ENCODE peak calls at places on chromosomes 2 and 18, in four cellular contexts. W is K562, T is GM12878, X is H1. F is an unnamed sample.
A peak's percentile ranks its signal among the peaks of the same experiment; 100 is the strongest.

GRCh38 chr2:63855418-63856301 is 14.0 kb downstream of the UGP2 start:
- DNase-seq in X (no peak), W (no peak), T (no peak), F (no peak)

GRCh38 chr2:230754200-230754599 is 41.6 kb downstream of the CAB39 start:
- DNase-seq in T (no peak), X (no peak), W (no peak), F (no peak)

GRCh38 chr2:238093181-238094140 is 6.7 kb upstream of the ESPNL start:
- DNase-seq in T (no peak), W (no peak), X (no peak), F (no peak)

GRCh38 chr2:183078467-183079334 is at the start of gene DUSP19:
- DNase-seq in T (peak; percentile 95), W (peak; percentile 98), X (peak; percentile 94), F (peak; percentile 95)

GRCh38 chr2:120741514-120742448 is 6.1 kb downstream of the GLI2 start:
- DNase-seq in X (no peak), W (no peak), T (no peak), F (no peak)

GRCh38 chr2:5978352-5978751 is 286.2 kb downstream of the SOX11 start:
- DNase-seq in X (no peak), W (no peak), T (no peak), F (no peak)

GRCh38 chr2:12728221-12728777 is 11.6 kb downstream of the TRIB2 start:
- DNase-seq in W (no peak), T (peak; percentile 93), X (no peak), F (no peak)

GRCh38 chr18:13394794-13395193 is 176.2 kb downstream of the LDLRAD4 start:
- DNase-seq in T (no peak), W (no peak), X (no peak), F (no peak)

GRCh38 chr2:76867854-76868253 is 654.3 kb downstream of the LRRTM4 start:
- DNase-seq in W (no peak), T (no peak), X (no peak), F (no peak)

GRCh38 chr2:109282360-109282759 is 153.4 kb downstream of the SH3RF3 start:
- DNase-seq in W (no peak), X (no peak), T (no peak), F (no peak)

GRCh38 chr2:216289470-216289869 is 82.8 kb downstream of the MARCHF4 start:
- DNase-seq in X (no peak), W (no peak), T (no peak), F (no peak)

GRCh38 chr2:38263293-38263692 is 113.8 kb downstream of the ATL2 start:
- DNase-seq in X (no peak), W (no peak), T (no peak), F (no peak)

GRCh38 chr18:59613903-59614302 is 83.3 kb downstream of the CCBE1 start:
- DNase-seq in X (no peak), T (no peak), W (no peak), F (no peak)

GRCh38 chr18:61896767-61897166 is 4.0 kb upstream of the RNF152 start:
- DNase-seq in W (no peak), X (no peak), T (no peak), F (no peak)

GRCh38 chr2:584863-585823 is 92.1 kb downstream of the TMEM18 start:
- DNase-seq in W (no peak), X (no peak), T (no peak), F (no peak)

GRCh38 chr2:68588589-68588988 is 54.8 kb upstream of the PROKR1 start:
- DNase-seq in X (no peak), W (no peak), T (no peak), F (no peak)

GRCh38 chr2:67945976-67946375 is 116.8 kb downstream of the C1D start:
- DNase-seq in X (no peak), W (no peak), T (no peak), F (no peak)

GRCh38 chr2:114286438-114286837 is 156.0 kb upstream of the DPP10 start:
- DNase-seq in T (no peak), W (no peak), X (no peak), F (no peak)

GRCh38 chr2:196954001-196954400 is 27.5 kb upstream of the PGAP1 start:
- DNase-seq in T (no peak), W (no peak), X (no peak), F (no peak)

GRCh38 chr2:60463249-60463648 is 90.2 kb downstream of the BCL11A start:
- DNase-seq in T (no peak), X (no peak), W (no peak), F (no peak)

GRCh38 chr18:10036479-10036878 is 122.7 kb downstream of the VAPA start:
- DNase-seq in W (no peak), T (no peak), X (no peak), F (no peak)

GRCh38 chr2:104872034-104872865 is 18.3 kb downstream of the POU3F3 start:
- DNase-seq in X (no peak), W (no peak), T (no peak), F (no peak)

GRCh38 chr2:39139511-39140237 is 18.8 kb upstream of the SOS1 start:
- DNase-seq in T (no peak), X (no peak), W (no peak), F (no peak)

GRCh38 chr2:62787381-62787780 is 81.9 kb downstream of the EHBP1 start:
- DNase-seq in X (no peak), T (no peak), W (no peak), F (no peak)

GRCh38 chr2:187372213-187372612 is 75.8 kb downstream of the CALCRL start:
- DNase-seq in X (no peak), T (no peak), W (no peak), F (no peak)

GRCh38 chr2:24485191-24485590 is 5.9 kb upstream of the NCOA1 start:
- DNase-seq in W (no peak), X (no peak), T (no peak), F (no peak)

GRCh38 chr2:232310189-232310588 is 68.4 kb upstream of the ALPP start:
- DNase-seq in T (no peak), W (no peak), X (no peak), F (no peak)

GRCh38 chr2:160109939-160110673 is 47.7 kb upstream of the PLA2R1 start:
- DNase-seq in X (no peak), W (peak; percentile 61), T (no peak), F (peak; percentile 62)

DNA sequence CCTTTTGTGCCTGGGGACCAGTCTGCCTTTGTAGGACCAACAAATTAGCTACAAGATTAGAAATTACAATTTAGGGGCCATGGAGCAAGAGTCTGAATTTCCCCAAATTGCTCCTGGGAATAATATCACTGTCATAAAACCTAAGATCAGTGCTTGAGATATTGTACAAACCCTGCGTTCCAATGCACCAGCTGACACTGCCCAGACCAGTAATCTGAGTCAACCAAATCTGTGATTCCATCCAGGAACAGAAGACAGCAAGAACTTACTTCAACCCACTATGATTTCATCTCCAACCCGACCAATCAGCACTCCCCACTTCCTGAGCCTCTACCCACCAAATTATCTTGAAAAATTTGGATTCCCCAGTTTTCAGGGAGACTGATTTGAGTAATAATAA is 1305.0 kb upstream of the NRXN1 start:
- DNase-seq in X (no peak), T (no peak), W (no peak), F (no peak)
- TF ChIP-seq HDAC6 in X (no peak), T (no peak), W (no peak), F (no peak)

GRCh38 chr2:9751831-9752230 is 91.4 kb upstream of the TAF1B start:
- DNase-seq in W (no peak), T (no peak), X (no peak), F (no peak)

GRCh38 chr2:9753276-9753600 is 90.0 kb upstream of the TAF1B start:
- DNase-seq in T (peak; percentile 69), W (peak; percentile 63), X (no peak), F (no peak)

GRCh38 chr2:9753665-9754531 is 89.4 kb upstream of the TAF1B start:
- DNase-seq in T (no peak), X (no peak), W (peak; percentile 76), F (no peak)

GRCh38 chr2:9754532-9754887 is 88.8 kb upstream of the TAF1B start:
- DNase-seq in X (no peak), T (no peak), W (no peak), F (no peak)

DNA sequence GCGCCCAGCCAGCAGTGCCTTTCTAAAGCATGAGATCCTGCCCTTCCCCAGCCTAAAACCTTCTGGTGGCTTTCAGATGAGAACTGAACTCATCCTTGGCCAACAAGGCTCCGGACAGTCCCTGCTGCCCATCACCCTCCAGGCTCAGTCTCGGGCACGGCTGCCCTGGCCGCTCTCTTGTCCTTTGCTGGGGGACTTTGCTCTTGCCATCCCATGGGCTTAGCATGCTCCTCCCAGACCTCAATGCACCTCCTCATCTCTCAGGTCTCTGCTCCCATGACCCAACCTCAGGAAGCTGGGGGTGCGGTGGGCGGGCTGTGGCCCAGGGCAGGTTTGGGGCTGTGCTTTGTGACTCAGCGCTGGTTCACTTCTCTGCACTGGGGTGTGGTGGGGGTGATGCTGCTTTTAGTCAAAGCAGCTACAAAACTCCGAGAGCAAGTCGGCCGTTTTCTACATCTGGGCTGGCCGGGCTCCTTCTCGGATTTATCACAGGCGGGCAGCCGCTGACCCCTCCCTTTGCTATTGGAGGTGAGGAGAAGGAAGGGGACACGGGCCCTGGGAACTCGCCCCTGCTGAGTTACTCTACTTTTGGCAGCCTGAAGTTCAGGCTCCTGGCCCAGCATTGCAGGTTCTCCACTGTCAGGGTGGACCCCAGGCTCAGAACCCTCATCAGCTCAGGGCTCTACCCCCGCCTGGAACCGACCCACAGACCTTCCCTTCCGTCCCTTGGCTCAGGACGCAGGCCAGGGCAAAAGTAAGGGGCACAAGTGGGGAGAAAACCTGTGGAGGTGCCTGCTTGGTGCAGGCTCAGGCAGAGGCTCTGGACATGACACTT is 90.6 kb upstream of the TAF1B start:
- DNase-seq in X (no peak), T (no peak), W (peak; percentile 64), F (peak; percentile 23)
- TF ChIP-seq HDAC6 in X (no peak), T (no peak), W (no peak), F (no peak)

GRCh38 chr2:72674982-72675915 is 150.6 kb downstream of the EXOC6B start:
- DNase-seq in T (no peak), W (no peak), X (no peak), F (no peak)

GRCh38 chr2:72673279-72673678 is 152.6 kb downstream of the EXOC6B start:
- DNase-seq in W (no peak), X (no peak), T (no peak), F (peak; percentile 80)

GRCh38 chr2:72681016-72681995 is 144.5 kb downstream of the EXOC6B start:
- DNase-seq in W (no peak), T (no peak), X (no peak), F (peak; percentile 80)

GRCh38 chr2:72678036-72678435 is 147.8 kb downstream of the EXOC6B start:
- DNase-seq in T (no peak), X (no peak), W (no peak), F (no peak)

DNA sequence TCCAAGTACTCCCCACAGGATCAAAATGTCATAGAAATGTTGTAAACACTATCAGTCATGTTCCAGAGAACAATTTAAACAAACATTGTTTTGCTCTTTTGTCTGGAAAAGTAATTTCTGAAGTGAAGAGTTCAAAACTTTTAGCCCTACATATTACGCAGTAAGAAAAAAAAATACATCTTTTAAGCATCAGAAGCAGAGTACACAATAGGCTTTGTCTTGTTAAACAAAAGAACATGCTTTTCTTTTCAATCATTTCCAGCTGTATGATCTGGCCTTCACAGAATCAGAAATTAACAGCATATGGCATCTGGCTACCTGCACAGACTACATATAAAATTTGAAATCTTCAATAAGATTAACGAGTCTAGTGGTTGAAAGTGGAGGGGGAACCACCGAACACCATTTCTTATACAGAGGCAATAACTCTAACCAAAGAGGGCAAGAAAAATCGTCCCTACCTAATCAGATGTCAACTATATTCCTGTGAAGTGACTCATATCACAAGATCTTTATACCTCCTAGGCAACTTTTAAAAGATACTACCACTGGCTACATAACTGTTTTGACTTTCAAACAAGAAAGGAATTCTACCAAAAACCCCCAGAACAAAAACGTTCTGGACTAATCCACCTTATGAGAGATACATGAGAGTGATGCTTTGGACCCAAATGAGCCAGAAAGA is 149.3 kb downstream of the EXOC6B start:
- DNase-seq in T (no peak), X (no peak), W (no peak), F (peak; percentile 6)
- TF ChIP-seq HDAC6 in T (no peak), X (no peak), W (no peak), F (no peak)

GRCh38 chr2:33785201-33786106 is 186.4 kb upstream of the FAM98A start:
- DNase-seq in X (no peak), T (peak; percentile 44), W (no peak), F (no peak)
- TF ChIP-seq HDAC6 in X (no peak), T (no peak), W (no peak), F (no peak)